ENCODE peak calls at places on chromosomes 6 and 20, in four cellular contexts. E, Z, S and I are unnamed samples.

GRCh38 chr6:111737065-111737521 is 131.4 kb upstream of the TRAF3IP2 start:
- DNase-seq in E (no peak), Z (peak; percentile 70), S (no peak), I (no peak)

GRCh38 chr20:54668271-54669053 is 193.1 kb downstream of the DOK5 start:
- DNase-seq in E (no peak), Z (peak; percentile 5), S (peak; percentile 60), I (no peak)

GRCh38 chr6:38248500-38249234 is 391.1 kb downstream of the BTBD9 start:
- DNase-seq in E (peak; percentile 64), Z (peak; percentile 33), S (no peak), I (no peak)

GRCh38 chr20:47854687-47855212 is 69.5 kb upstream of the SULF2 start:
- DNase-seq in E (peak; percentile 49), Z (peak; percentile 41), S (peak; percentile 68), I (peak; percentile 92)

GRCh38 chr20:6863798-6864201 is 96.3 kb downstream of the BMP2 start:
- DNase-seq in E (no peak), Z (no peak), S (no peak), I (no peak)

GRCh38 chr6:170151235-170152110 is 139.4 kb downstream of the DLL1 start:
- DNase-seq in E (no peak), Z (no peak), S (peak; percentile 51), I (peak; percentile 85)

GRCh38 chr6:138588805-138589434 is 89.6 kb upstream of the NHSL1 start:
- DNase-seq in E (peak; percentile 65), Z (peak; percentile 83), S (peak; percentile 74), I (peak; percentile 83)

GRCh38 chr6:132063204-132063603 is 112.0 kb upstream of the CCN2 start:
- DNase-seq in E (peak; percentile 11), Z (peak; percentile 83), S (no peak), I (peak; percentile 48)

GRCh38 chr6:166556871-166557322 is 29.6 kb downstream of the RAMACL start:
- DNase-seq in E (peak; percentile 98), Z (peak; percentile 65), S (peak; percentile 33), I (peak; percentile 96)

GRCh38 chr6:166558156-166559025 is 28.1 kb downstream of the RAMACL start:
- DNase-seq in E (no peak), Z (no peak), S (no peak), I (no peak)

GRCh38 chr6:166559662-166560061 is 26.8 kb downstream of the RAMACL start:
- DNase-seq in E (no peak), Z (no peak), S (no peak), I (no peak)

GRCh38 chr6:166560222-166560621 is 26.3 kb downstream of the RAMACL start:
- DNase-seq in E (no peak), Z (no peak), S (no peak), I (no peak)

GRCh38 chr6:166559211-166559610 is 27.3 kb downstream of the RAMACL start:
- DNase-seq in E (no peak), Z (no peak), S (no peak), I (no peak)
- H3K4me1 ChIP-seq in E (peaks cover 34% of the 10 kb centered on the region), Z (peaks cover 15% of the 10 kb centered on the region), S (peaks cover 16% of the 10 kb centered on the region), I (peaks cover 56% of the 10 kb centered on the region)

GRCh38 chr6:109036588-109037320 is 57.9 kb downstream of the SESN1 start:
- DNase-seq in E (no peak), Z (no peak), S (no peak), I (no peak)
- H3K27ac ChIP-seq in E (no peak overlapping the region), Z (no peak overlapping the region), S (no peak overlapping the region), I (no peak overlapping the region)

GRCh38 chr20:35663516-35663812 is 1.2 kb downstream of the CPNE1 start:
- DNase-seq in E (no peak), Z (peak; percentile 19), S (no peak), I (no peak)

GRCh38 chr20:35663813-35664543 is 722 bp downstream of the CPNE1 start:
- DNase-seq in E (peak; percentile 44), Z (peak; percentile 6), S (peak; percentile 79), I (peak; percentile 71)

GRCh38 chr20:35665949-35666288 is 1.2 kb upstream of the CPNE1 start:
- DNase-seq in E (no peak), Z (no peak), S (no peak), I (no peak)

GRCh38 chr20:35662541-35662940 is 2.2 kb downstream of the CPNE1 start:
- DNase-seq in E (no peak), Z (no peak), S (no peak), I (no peak)

DNA sequence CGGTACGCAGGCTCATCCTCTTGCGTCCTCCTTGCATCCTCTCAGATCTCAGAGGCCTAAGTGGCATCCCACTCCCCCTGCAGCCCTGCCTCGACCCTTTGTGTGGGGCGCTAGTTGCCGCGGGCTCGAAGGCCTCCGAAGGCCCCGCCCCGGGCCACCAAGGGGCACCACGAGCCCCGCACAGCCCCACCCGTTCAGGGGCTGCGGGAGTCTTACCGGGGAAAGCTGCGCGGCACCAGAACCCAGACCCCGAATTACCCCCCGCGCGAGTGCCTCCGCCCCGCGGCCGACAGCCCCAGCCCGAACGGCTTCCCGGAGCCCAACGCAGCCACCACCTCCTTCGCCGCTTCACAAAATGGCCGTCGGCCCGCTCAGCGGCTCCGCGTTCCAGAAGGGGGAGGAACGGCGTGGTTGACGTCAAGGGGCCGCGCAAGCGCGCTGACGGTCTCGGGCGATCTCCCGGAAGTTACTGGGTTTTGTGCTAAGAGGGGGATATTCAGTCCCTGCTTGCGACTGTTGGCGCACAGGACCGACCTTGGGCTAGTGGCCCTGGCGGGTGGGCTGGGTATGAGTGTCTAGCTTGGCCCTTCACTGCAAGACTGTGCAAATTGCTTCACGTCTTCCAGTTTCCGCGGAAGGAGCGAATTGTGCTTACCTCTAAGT is at the start of the genes CPNE1 and RBM12:
- DNase-seq in E (peak; percentile 80), Z (peak; percentile 91), S (peak; percentile 97), I (peak; percentile 99)
- TF ChIP-seq CTCF in E (no peak), Z (no peak), S (no peak), I (no peak)

GRCh38 chr20:34365765-34366213 is 2.7 kb downstream of the ITCH start:
- DNase-seq in E (no peak), Z (no peak), S (no peak), I (no peak)

GRCh38 chr20:34368547-34368946 is 5.5 kb downstream of the ITCH start:
- DNase-seq in E (no peak), Z (no peak), S (no peak), I (peak; percentile 49)

GRCh38 chr20:34370062-34370461 is 7.0 kb downstream of the ITCH start:
- DNase-seq in E (no peak), Z (no peak), S (no peak), I (no peak)

GRCh38 chr20:34369265-34369664 is 6.2 kb downstream of the ITCH start:
- DNase-seq in E (peak; percentile 87), Z (no peak), S (no peak), I (no peak)

GRCh38 chr20:34367155-34367554 is 4.1 kb downstream of the ITCH start:
- DNase-seq in E (no peak), Z (no peak), S (no peak), I (no peak)
- H3K4me1 ChIP-seq in E (peaks cover 68% of the 10 kb centered on the region), Z (peaks cover 6% of the 10 kb centered on the region), S (peaks cover 4% of the 10 kb centered on the region), I (peaks cover 17% of the 10 kb centered on the region)

GRCh38 chr6:89351632-89352328 is 742 bp downstream of the UBE2J1 start:
- DNase-seq in E (no peak), Z (no peak), S (no peak), I (no peak)

GRCh38 chr6:89346433-89346832 is 6.1 kb downstream of the UBE2J1 start:
- DNase-seq in E (no peak), Z (no peak), S (no peak), I (no peak)

GRCh38 chr6:89350281-89351037 is 2.1 kb downstream of the UBE2J1 start:
- DNase-seq in E (no peak), Z (no peak), S (no peak), I (no peak)

GRCh38 chr6:89347825-89348224 is 4.7 kb downstream of the UBE2J1 start:
- DNase-seq in E (no peak), Z (peak; percentile 16), S (no peak), I (peak; percentile 83)

DNA sequence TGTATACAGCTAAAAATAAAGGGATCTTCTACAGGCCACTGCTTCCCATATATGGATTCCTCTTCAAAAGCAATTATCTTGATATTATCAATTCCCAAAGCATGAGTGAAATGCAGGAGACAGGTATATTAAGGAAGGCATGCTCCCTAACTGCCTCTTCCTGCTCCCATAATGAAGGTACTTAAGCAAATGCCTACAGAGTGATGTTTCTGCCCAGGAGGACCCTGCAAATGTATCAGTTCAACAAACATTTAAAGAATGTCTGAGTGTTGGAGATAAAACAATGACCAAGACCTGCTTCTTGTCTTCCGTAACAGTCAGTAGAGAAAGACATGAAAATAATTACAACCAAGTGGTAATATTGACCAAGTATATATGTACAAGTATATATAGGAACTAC is 4.2 kb downstream of the UBE2J1 start:
- DNase-seq in E (peak; percentile 46), Z (peak; percentile 18), S (no peak), I (no peak)
- H3K27ac ChIP-seq in E (peak overlapping the region; percentile 9), Z (no peak overlapping the region), S (no peak overlapping the region), I (no peak overlapping the region)

GRCh38 chr20:20465259-20465658 is 97.4 kb downstream of the INSM1 start:
- DNase-seq in E (no peak), Z (no peak), S (peak; percentile 57), I (no peak)
- TF ChIP-seq CTCF in E (peak; percentile 37), Z (peak; percentile 42), S (peak; percentile 56), I (peak; percentile 54)

GRCh38 chr20:63773571-63774347 is 34.2 kb downstream of the SLC2A4RG start:
- DNase-seq in E (no peak), Z (no peak), S (no peak), I (peak; percentile 76)
- H3K4me1 ChIP-seq in E (peaks cover 11% of the 10 kb centered on the region), Z (peaks cover 8% of the 10 kb centered on the region), S (peaks cover 6% of the 10 kb centered on the region), I (no peaks in the 10 kb centered on the region)

DNA sequence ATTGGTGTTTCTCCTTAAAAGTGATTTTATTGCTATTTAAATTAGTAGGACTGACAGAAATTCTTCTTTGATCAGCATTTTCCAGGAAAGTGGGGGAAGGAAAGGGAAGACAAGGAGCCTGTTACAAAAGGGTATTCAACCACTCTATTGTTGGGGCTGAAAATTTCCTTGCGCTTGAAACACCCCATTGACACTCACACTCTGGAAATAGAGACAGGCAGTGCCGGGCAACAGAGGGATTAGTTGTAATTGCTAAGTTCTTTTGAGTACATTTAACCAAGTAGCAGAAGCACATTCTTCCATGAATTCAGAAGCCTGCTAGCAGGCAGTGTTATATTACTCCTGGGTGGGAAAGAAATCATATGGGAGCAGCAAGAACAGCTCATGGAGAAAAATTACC is 745.5 kb downstream of the C6orf118 start:
- DNase-seq in E (no peak), Z (no peak), S (peak; percentile 94), I (no peak)
- H3K27ac ChIP-seq in E (no peak overlapping the region), Z (no peak overlapping the region), S (peak overlapping the region; percentile 92), I (no peak overlapping the region)

GRCh38 chr6:149979293-149979692 is 15.6 kb downstream of the ULBP1 start:
- DNase-seq in E (no peak), Z (no peak), S (no peak), I (no peak)
- TF ChIP-seq CTCF in E (no peak), Z (no peak), S (no peak), I (no peak)